ENCODE peak calls at places on chromosomes 11 and 22, in ten cellular contexts. W is thoracic aorta, T is GM12865, V is kidney, O is choroid plexus epithelial cell, L is Caco-2, Y is mucosa of descending colon, M is lower lobe of right lung, U is OCI-LY7, F is breast epithelium. E is an unnamed sample.

GRCh38 chr11:921921-922678 is 3.6 kb upstream of the AP2A2 start:
- DNase-seq in Y (no peak), U (no peak), F (no peak), M (no peak), W (no peak), T (no peak), L (no peak), O (no peak), V (no peak), E (no peak)

GRCh38 chr11:78067704-78068103 is 4.0 kb downstream of the THRSP start:
- DNase-seq in W (no peak), F (no peak), T (no peak), U (no peak), L (no peak), M (no peak), V (no peak), Y (no peak), O (no peak), E (no peak)

GRCh38 chr11:131118247-131118646 is 202.0 kb upstream of the SNX19 start:
- DNase-seq in O (no peak), L (no peak), F (no peak), T (no peak), W (no peak), M (no peak), V (no peak), Y (no peak), U (no peak), E (no peak)

GRCh38 chr11:124114942-124115781 is at the start of gene VWA5A:
- DNase-seq in M (peak; percentile 80), L (peak; percentile 81), O (peak; percentile 93), T (peak; percentile 84), F (peak; percentile 78), V (peak; percentile 88), W (peak; percentile 57), U (peak; percentile 61), Y (peak; percentile 89), E (peak; percentile 85)

GRCh38 chr11:108037211-108037610 is 28.5 kb downstream of the CUL5 start:
- DNase-seq in U (no peak), O (no peak), W (no peak), Y (no peak), T (no peak), F (no peak), V (no peak), L (no peak), M (no peak), E (peak; percentile 16)

GRCh38 chr11:8717876-8718753 is 35.5 kb downstream of the RPL27A start:
- DNase-seq in W (no peak), M (no peak), L (no peak), V (peak; percentile 86), Y (no peak), U (no peak), F (no peak), T (peak; percentile 29), O (peak; percentile 92), E (peak; percentile 92)

GRCh38 chr22:19488884-19489843 is 9.4 kb downstream of the CDC45 start:
- DNase-seq in T (no peak), F (no peak), U (no peak), M (no peak), L (no peak), V (no peak), Y (no peak), W (no peak), O (peak; percentile 71), E (peak; percentile 14)

GRCh38 chr11:30503156-30503555 is 83.0 kb downstream of the MPPED2 start:
- DNase-seq in L (no peak), O (no peak), M (no peak), W (no peak), Y (no peak), T (no peak), U (no peak), V (no peak), F (no peak), E (no peak)

GRCh38 chr11:10538924-10539323 is 2.1 kb downstream of the RNF141 start:
- DNase-seq in L (no peak), V (no peak), Y (no peak), O (no peak), F (no peak), T (no peak), W (no peak), M (no peak), U (no peak), E (no peak)
- H3K4me3 ChIP-seq in L (no peak overlapping the region), V (no peak overlapping the region), Y (no peak overlapping the region), O (no peak overlapping the region), F (no peak overlapping the region), T (no peak overlapping the region), W (peak overlapping the region; percentile 85), M (no peak overlapping the region), U (no peak overlapping the region), E (no peak overlapping the region)

DNA sequence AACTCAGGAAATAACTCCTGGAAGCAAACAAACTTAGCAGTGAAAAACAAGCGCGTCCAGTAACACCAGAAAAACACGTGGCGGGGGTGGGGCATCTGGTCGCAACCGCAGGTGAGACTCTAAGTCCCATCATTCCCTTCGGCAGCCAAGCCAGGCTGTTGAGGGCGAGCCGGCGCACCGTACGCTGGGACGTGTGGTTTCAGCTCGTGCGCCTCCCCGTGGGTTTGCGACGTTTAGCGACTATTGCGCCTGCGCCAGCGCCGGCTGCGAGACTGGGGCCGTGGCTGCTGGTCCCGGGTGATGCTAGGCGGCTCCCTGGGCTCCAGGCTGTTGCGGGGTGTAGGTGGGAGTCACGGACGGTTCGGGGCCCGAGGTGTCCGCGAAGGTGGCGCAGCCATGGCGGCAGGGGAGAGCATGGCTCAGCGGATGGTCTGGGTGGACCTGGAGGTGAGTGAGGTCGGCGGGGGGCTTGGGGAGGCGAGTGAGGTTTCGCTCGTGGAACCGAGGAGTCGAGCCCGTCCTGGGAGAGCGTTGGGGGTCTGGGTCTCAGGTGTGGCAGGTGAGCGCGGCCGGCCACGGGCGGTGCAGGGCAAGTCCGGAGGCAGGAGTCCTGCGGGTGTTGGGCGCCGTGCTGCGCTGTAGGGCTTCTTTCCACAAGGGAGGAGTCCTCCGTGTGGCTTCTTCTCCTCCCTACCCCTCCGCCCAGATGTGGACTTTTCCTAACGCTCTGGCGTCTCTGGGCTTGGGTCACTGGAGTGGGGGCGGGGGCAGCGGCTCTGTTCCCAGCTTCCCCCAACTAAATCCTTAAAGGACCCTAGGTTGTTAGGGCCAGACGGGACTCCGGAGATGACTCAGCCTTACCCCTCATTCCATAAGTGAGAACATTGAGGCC is at the start of gene REXO2:
- DNase-seq in V (peak; percentile 98), W (peak; percentile 83), T (peak; percentile 96), O (peak; percentile 98), Y (peak; percentile 96), L (peak; percentile 98), F (peak; percentile 95), U (peak; percentile 96), M (peak; percentile 98), E (peak; percentile 95)
- TF ChIP-seq CTCF in V (peak; percentile 15), W (no peak), T (peak; percentile 29), O (no peak), Y (peak; percentile 35), L (peak; percentile 16), F (peak; percentile 28), U (no peak), M (peak; percentile 46), E (peak; percentile 49)

DNA sequence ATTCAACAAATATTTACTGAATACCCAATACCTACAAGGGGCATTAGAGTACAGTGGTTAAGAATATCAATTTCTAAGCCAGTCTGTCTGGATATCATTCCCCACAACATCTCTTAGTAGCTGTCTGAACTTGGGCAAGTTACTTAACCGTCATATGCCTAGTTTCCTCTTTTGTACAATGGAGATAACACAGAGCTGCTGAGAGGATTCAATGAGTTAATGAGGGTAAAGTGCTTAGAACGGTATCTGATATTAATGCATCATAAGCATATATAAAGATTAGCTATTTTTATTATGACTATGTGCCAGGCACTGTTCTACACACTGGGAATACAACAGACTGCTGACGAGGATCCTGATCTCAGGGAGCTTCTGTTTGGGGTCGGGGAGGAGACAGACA is 116.4 kb downstream of the APOL5 start:
- DNase-seq in Y (no peak), V (no peak), F (no peak), O (no peak), L (no peak), M (no peak), W (no peak), U (no peak), T (no peak), E (no peak)
- H3K4me3 ChIP-seq in Y (no peak overlapping the region), V (no peak overlapping the region), F (no peak overlapping the region), O (no peak overlapping the region), L (no peak overlapping the region), M (no peak overlapping the region), W (no peak overlapping the region), U (no peak overlapping the region), T (no peak overlapping the region), E (no peak overlapping the region)

DNA sequence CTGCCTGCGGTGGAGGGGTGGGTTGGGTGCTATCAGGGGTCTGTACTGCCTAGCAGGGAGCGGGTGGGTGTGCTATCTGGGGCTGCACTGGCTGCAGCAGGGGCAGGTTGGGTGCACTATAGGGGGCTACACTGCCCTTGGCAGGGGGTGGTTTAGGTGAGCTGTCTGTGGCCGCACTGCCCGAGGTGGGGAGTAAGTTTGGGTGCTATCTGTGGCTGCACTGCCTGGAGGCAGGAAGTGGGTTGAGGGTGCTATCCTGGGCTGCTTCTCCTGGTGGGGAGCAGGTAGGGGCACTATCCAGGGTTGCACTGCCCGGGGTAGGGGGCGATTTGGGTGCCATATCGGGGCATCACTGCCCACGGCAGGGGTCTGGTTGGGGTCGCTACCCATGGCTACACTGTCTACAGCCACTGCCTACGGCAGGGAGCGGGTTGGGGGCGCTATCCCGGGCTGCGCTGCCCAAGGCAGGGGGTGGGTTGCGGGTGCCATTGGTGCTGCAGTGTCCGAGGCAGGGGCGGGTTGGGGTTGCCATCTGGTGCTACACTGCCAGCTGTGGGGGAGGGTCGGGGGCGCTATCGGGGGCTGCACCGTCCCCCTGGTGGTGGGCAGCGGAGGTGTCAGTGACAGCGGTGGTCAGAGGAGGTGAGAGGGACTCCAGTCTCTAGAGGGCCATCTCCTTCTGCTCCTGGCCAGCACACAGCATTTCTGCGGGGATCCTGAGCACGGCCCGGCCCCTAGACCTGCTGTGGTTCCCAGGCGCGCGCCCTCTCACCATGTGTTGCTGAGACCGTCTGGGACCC is 1.3 kb upstream of the RFPL2 start:
- DNase-seq in U (no peak), F (no peak), W (no peak), V (no peak), M (no peak), T (no peak), O (no peak), L (no peak), Y (no peak), E (no peak)
- TF ChIP-seq CTCF in U (no peak), F (no peak), W (no peak), V (no peak), M (no peak), T (peak; percentile 4), O (no peak), L (no peak), Y (no peak), E (no peak)

DNA sequence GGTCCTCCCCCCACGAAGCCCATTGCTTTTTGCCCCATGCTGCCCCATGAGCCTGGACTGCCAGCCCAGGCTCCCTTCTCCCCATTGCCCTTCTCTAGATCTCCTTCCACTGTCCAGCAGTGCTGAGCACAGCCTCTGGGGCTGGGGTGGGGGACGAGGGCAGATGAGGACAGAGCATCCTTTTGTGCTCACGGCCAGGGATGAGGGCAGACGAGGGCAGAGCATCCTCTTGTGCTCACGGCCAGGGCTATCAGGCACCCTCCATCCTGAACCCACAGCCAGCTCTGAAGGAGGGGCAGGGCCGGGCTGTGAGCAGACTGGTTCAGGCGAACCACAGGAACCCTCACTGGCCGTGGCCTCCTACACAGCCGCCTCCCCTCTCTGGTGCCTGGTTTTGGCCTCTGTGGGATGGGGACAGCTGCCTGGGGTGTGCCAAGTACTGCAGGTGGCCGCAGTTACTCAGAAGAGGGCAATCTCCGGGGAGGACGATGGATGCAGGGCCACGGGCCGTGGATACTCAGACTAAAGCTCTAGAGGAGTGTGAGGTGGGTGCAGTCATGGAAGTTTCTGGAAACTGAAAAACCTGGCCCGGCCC is 1258.8 kb downstream of the BRD1 start:
- DNase-seq in L (no peak), F (no peak), M (peak; percentile 24), V (peak; percentile 43), T (no peak), W (no peak), U (no peak), Y (no peak), O (no peak), E (no peak)
- H3K4me3 ChIP-seq in L (no peak overlapping the region), F (no peak overlapping the region), M (no peak overlapping the region), V (no peak overlapping the region), T (no peak overlapping the region), W (no peak overlapping the region), U (no peak overlapping the region), Y (no peak overlapping the region), O (no peak overlapping the region), E (no peak overlapping the region)

E was measured in AG10803.